ENCODE peak calls at places on chromosomes 6 and 20, in ten cellular contexts. M is endothelial cell; J is CD4-positive, alpha-beta T cell; Z is NCI-H187; H is hippocampal formation; E is HAP-1; C is hepatocyte; B is GM12864; T is T-helper 17 cell; S is amniotic stem cell. U is an unnamed sample.

GRCh38 chr20:47529840-47530239 is 28.2 kb downstream of the NCOA3 start:
- DNase-seq in M (no peak), J (no peak), Z (no peak), H (no peak), E (no peak), C (no peak), B (no peak), T (no peak), S (no peak), U (no peak)

GRCh38 chr6:31068738-31069340 is 43.5 kb downstream of the C6orf15 start:
- DNase-seq in M (peak), J (peak), Z (peak), H (peak), E (peak), C (peak), B (peak), T (peak), S (peak), U (peak)

GRCh38 chr6:55886185-55886836 is 10.9 kb upstream of the BMP5 start:
- DNase-seq in M (no peak), J (no peak), Z (no peak), H (peak), E (no peak), C (peak), B (no peak), T (no peak), S (no peak), U (no peak)

GRCh38 chr6:38688579-38689087 is 14.3 kb downstream of the GLO1 start:
- DNase-seq in M (no peak), J (no peak), Z (no peak), H (no peak), E (no peak), C (no peak), B (no peak), T (no peak), S (no peak), U (no peak)

GRCh38 chr6:87393026-87393622 is 14.6 kb upstream of the CFAP206 start:
- DNase-seq in M (peak), J (peak), Z (peak), H (peak), E (peak), C (peak), B (peak), T (no peak), S (peak), U (peak)

GRCh38 chr6:36067374-36068011 is 39.9 kb downstream of the MAPK14 start:
- DNase-seq in M (no peak), J (no peak), Z (no peak), H (no peak), E (no peak), C (no peak), B (no peak), T (no peak), S (no peak), U (no peak)

GRCh38 chr6:140909156-140909555 is 1223.6 kb upstream of the GJE1 start:
- DNase-seq in M (no peak), J (no peak), Z (no peak), H (no peak), E (no peak), C (no peak), B (no peak), T (no peak), S (no peak), U (no peak)

GRCh38 chr20:57397693-57398108 is 6.5 kb downstream of the RBM38 start:
- DNase-seq in M (no peak), J (peak), Z (no peak), H (no peak), E (no peak), C (no peak), B (no peak), T (peak), S (no peak), U (peak)

GRCh38 chr6:75600694-75601265 is 900 bp upstream of the SENP6 start:
- DNase-seq in M (no peak), J (no peak), Z (no peak), H (no peak), E (no peak), C (no peak), B (no peak), T (no peak), S (no peak), U (no peak)

GRCh38 chr20:62841705-62842212 is 19.9 kb downstream of the TCFL5 start:
- DNase-seq in M (no peak), J (no peak), Z (no peak), H (no peak), E (no peak), C (no peak), B (no peak), T (no peak), S (no peak), U (no peak)

GRCh38 chr20:561437-562231 is 18.0 kb upstream of the CSNK2A1 start:
- DNase-seq in M (peak), J (peak), Z (peak), H (peak), E (peak), C (peak), B (no peak), T (no peak), S (peak), U (peak)

GRCh38 chr6:66328181-66328580 is 621.2 kb upstream of the EYS start:
- DNase-seq in M (no peak), J (no peak), Z (no peak), H (no peak), E (no peak), C (no peak), B (no peak), T (no peak), S (no peak), U (no peak)

GRCh38 chr6:54535568-54535967 is 227.3 kb downstream of the TINAG start:
- DNase-seq in M (no peak), J (no peak), Z (no peak), H (no peak), E (no peak), C (no peak), B (no peak), T (no peak), S (no peak), U (no peak)

GRCh38 chr20:51700809-51701285 is 67.3 kb downstream of the ATP9A start:
- DNase-seq in M (peak), J (no peak), Z (no peak), H (peak), E (peak), C (peak), B (no peak), T (no peak), S (no peak), U (no peak)

GRCh38 chr6:38114976-38115632 is 295.6 kb downstream of the ZFAND3 start:
- DNase-seq in M (no peak), J (no peak), Z (peak), H (no peak), E (no peak), C (no peak), B (no peak), T (no peak), S (no peak), U (no peak)

U was measured in naive thymus-derived CD8-positive, alpha-beta T cell.